ENCODE peak calls at places on chromosomes 5 and 9, in five cellular contexts. One of them, this sample, is unnamed.

GRCh38 chr9:99031319-99031718 is 73.6 kb upstream of the TGFBR1 start:
- DNase-seq in stomach: no peak
- DNase-seq in tibial artery: no peak
- DNase-seq in OCI-LY7: no peak
- DNase-seq in cardiac muscle cell: no peak
- DNase-seq in this sample: no peak

GRCh38 chr9:35426627-35427026 is 63.3 kb upstream of the RUSC2 start:
- DNase-seq in stomach: no peak
- DNase-seq in tibial artery: no peak
- DNase-seq in OCI-LY7: no peak
- DNase-seq in cardiac muscle cell: no peak
- DNase-seq in this sample: no peak

GRCh38 chr9:23751614-23752013 is 74.4 kb downstream of the ELAVL2 start:
- DNase-seq in stomach: no peak
- DNase-seq in tibial artery: no peak
- DNase-seq in OCI-LY7: no peak
- DNase-seq in cardiac muscle cell: no peak
- DNase-seq in this sample: no peak

GRCh38 chr9:117400131-117400530 is 14.7 kb downstream of the ASTN2 start:
- DNase-seq in stomach: peak; percentile 39
- DNase-seq in tibial artery: no peak
- DNase-seq in OCI-LY7: no peak
- DNase-seq in cardiac muscle cell: no peak
- DNase-seq in this sample: no peak

GRCh38 chr5:151345808-151346478 is 1.4 kb downstream of the SLC36A2 start:
- DNase-seq in stomach: no peak
- DNase-seq in tibial artery: no peak
- DNase-seq in OCI-LY7: no peak
- DNase-seq in cardiac muscle cell: no peak
- DNase-seq in this sample: no peak

GRCh38 chr9:122218885-122219855 is 9.6 kb downstream of the LHX6 start:
- DNase-seq in stomach: no peak
- DNase-seq in tibial artery: no peak
- DNase-seq in OCI-LY7: no peak
- DNase-seq in cardiac muscle cell: peak; percentile 34
- DNase-seq in this sample: no peak

GRCh38 chr9:3960661-3961144 is 339.2 kb downstream of the GLIS3 start:
- DNase-seq in stomach: no peak
- DNase-seq in tibial artery: no peak
- DNase-seq in OCI-LY7: no peak
- DNase-seq in cardiac muscle cell: no peak
- DNase-seq in this sample: no peak

GRCh38 chr5:169712428-169712827 is 75.4 kb downstream of the DOCK2 start:
- DNase-seq in stomach: no peak
- DNase-seq in tibial artery: no peak
- DNase-seq in OCI-LY7: no peak
- DNase-seq in cardiac muscle cell: no peak
- DNase-seq in this sample: no peak

GRCh38 chr9:114372971-114373591 is 14.7 kb downstream of the AKNA start:
- DNase-seq in stomach: peak; percentile 69
- DNase-seq in tibial artery: peak; percentile 57
- DNase-seq in OCI-LY7: peak; percentile 99
- DNase-seq in cardiac muscle cell: no peak
- DNase-seq in this sample: no peak

GRCh38 chr9:7360513-7360912 is 439.1 kb downstream of the DMAC1 start:
- DNase-seq in stomach: no peak
- DNase-seq in tibial artery: no peak
- DNase-seq in OCI-LY7: no peak
- DNase-seq in cardiac muscle cell: no peak
- DNase-seq in this sample: no peak

GRCh38 chr9:7354704-7355103 is 444.9 kb downstream of the DMAC1 start:
- DNase-seq in stomach: no peak
- DNase-seq in tibial artery: no peak
- DNase-seq in OCI-LY7: no peak
- DNase-seq in cardiac muscle cell: no peak
- DNase-seq in this sample: no peak

GRCh38 chr9:7363777-7364477 is 435.7 kb downstream of the DMAC1 start:
- DNase-seq in stomach: no peak
- DNase-seq in tibial artery: no peak
- DNase-seq in OCI-LY7: no peak
- DNase-seq in cardiac muscle cell: peak; percentile 60
- DNase-seq in this sample: no peak

GRCh38 chr9:7358876-7359275 is 440.7 kb downstream of the DMAC1 start:
- DNase-seq in stomach: no peak
- DNase-seq in tibial artery: no peak
- DNase-seq in OCI-LY7: no peak
- DNase-seq in cardiac muscle cell: peak; percentile 16
- DNase-seq in this sample: no peak
- TF ChIP-seq CTCF in stomach: no peak
- TF ChIP-seq CTCF in tibial artery: no peak
- TF ChIP-seq CTCF in OCI-LY7: peak; percentile 19
- TF ChIP-seq CTCF in cardiac muscle cell: peak; percentile 42
- TF ChIP-seq CTCF in this sample: no peak

GRCh38 chr5:171927345-171927941 is 79.0 kb downstream of the FBXW11 start:
- DNase-seq in stomach: no peak
- DNase-seq in tibial artery: no peak
- DNase-seq in OCI-LY7: peak; percentile 12
- DNase-seq in cardiac muscle cell: no peak
- DNase-seq in this sample: no peak
- TF ChIP-seq CTCF in stomach: no peak
- TF ChIP-seq CTCF in tibial artery: no peak
- TF ChIP-seq CTCF in OCI-LY7: peak; percentile 82
- TF ChIP-seq CTCF in cardiac muscle cell: peak; percentile 47
- TF ChIP-seq CTCF in this sample: peak; percentile 54

DNA sequence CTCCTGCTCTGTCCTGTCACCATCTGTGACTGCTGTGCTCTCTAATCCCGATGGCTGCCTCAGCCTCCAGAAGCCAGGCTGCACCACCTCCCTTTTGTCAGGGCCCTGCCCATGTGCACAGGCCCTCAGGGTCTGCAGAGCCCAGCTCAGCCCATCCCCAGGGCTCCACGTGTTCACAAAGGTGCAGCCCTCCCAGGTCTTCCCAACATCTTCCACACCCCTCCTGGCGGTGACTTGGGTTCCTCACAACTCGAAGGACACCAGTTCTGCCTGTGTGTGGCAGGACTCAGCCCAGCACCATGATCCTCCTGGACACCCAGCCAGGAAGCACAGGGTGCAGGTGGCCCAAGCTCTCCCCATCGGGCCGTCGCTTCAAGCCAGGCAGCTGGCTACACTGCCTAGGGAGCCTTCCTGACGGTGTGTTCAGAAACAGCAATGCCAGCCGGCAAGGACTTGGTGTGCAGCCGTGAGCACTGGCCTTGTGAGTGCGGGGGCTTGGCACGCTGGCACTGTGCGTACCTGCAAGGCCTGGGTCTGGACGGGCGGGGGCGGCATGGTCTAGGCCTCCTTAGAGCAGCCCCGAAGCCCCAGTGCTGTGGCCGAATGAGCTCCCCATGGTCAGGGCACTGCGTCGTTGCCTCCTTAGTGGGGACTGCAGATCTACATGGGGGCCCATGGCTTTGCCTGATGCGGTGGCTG is 96.1 kb downstream of the MRPL36 start:
- DNase-seq in stomach: no peak
- DNase-seq in tibial artery: no peak
- DNase-seq in OCI-LY7: no peak
- DNase-seq in cardiac muscle cell: no peak
- DNase-seq in this sample: no peak
- TF ChIP-seq CTCF in stomach: no peak
- TF ChIP-seq CTCF in tibial artery: no peak
- TF ChIP-seq CTCF in OCI-LY7: no peak
- TF ChIP-seq CTCF in cardiac muscle cell: no peak
- TF ChIP-seq CTCF in this sample: no peak

GRCh38 chr5:14872070-14872989 is 752 bp upstream of the ANKH start:
- DNase-seq in stomach: peak; percentile 58
- DNase-seq in tibial artery: peak; percentile 76
- DNase-seq in OCI-LY7: peak; percentile 64
- DNase-seq in cardiac muscle cell: peak; percentile 74
- DNase-seq in this sample: peak; percentile 42
- TF ChIP-seq CTCF in stomach: no peak
- TF ChIP-seq CTCF in tibial artery: no peak
- TF ChIP-seq CTCF in OCI-LY7: peak; percentile 37
- TF ChIP-seq CTCF in cardiac muscle cell: peak; percentile 19
- TF ChIP-seq CTCF in this sample: no peak

GRCh38 chr9:97895695-97896332 is 26.5 kb downstream of the TRMO start:
- DNase-seq in stomach: no peak
- DNase-seq in tibial artery: no peak
- DNase-seq in OCI-LY7: peak; percentile 37
- DNase-seq in cardiac muscle cell: no peak
- DNase-seq in this sample: no peak
- TF ChIP-seq CTCF in stomach: no peak
- TF ChIP-seq CTCF in tibial artery: no peak
- TF ChIP-seq CTCF in OCI-LY7: peak; percentile 65
- TF ChIP-seq CTCF in cardiac muscle cell: peak; percentile 22
- TF ChIP-seq CTCF in this sample: no peak

This sample was measured in Calu3.